ENCODE peak calls at places on chromosomes 1 and 21, in six cellular contexts. One of them, this sample, is unnamed.

GRCh38 chr1:18901147-18901951 is 1.0 kb downstream of the ALDH4A1 start:
- DNase-seq in posterior vena cava: no peak
- DNase-seq in HEK293T: no peak
- DNase-seq in NCI-H2081: no peak
- DNase-seq in GM03348: no peak
- DNase-seq in LoVo: no peak
- DNase-seq in this sample: no peak

GRCh38 chr1:64898107-64898861 is 68.1 kb downstream of the JAK1 start:
- DNase-seq in posterior vena cava: peak; percentile 94
- DNase-seq in HEK293T: peak; percentile 76
- DNase-seq in NCI-H2081: no peak
- DNase-seq in GM03348: peak; percentile 84
- DNase-seq in LoVo: peak; percentile 94
- DNase-seq in this sample: peak; percentile 89

GRCh38 chr21:19603011-19603593 is 1199.5 kb upstream of the TMPRSS15 start:
- DNase-seq in posterior vena cava: no peak
- DNase-seq in HEK293T: no peak
- DNase-seq in NCI-H2081: no peak
- DNase-seq in GM03348: no peak
- DNase-seq in LoVo: no peak
- DNase-seq in this sample: no peak

GRCh38 chr1:29221296-29221695 is 9.4 kb downstream of the MECR start:
- DNase-seq in posterior vena cava: no peak
- DNase-seq in HEK293T: no peak
- DNase-seq in NCI-H2081: no peak
- DNase-seq in GM03348: no peak
- DNase-seq in LoVo: no peak
- DNase-seq in this sample: no peak

GRCh38 chr1:18861082-18861481 is 1.6 kb upstream of the TAS1R2 start:
- DNase-seq in posterior vena cava: no peak
- DNase-seq in HEK293T: no peak
- DNase-seq in NCI-H2081: no peak
- DNase-seq in GM03348: no peak
- DNase-seq in LoVo: no peak
- DNase-seq in this sample: no peak

GRCh38 chr1:37484325-37485051 is 10.1 kb downstream of the ZC3H12A start:
- DNase-seq in posterior vena cava: no peak
- DNase-seq in HEK293T: no peak
- DNase-seq in NCI-H2081: no peak
- DNase-seq in GM03348: no peak
- DNase-seq in LoVo: no peak
- DNase-seq in this sample: no peak

GRCh38 chr21:38475519-38475918 is 22.8 kb downstream of the ERG start:
- DNase-seq in posterior vena cava: no peak
- DNase-seq in HEK293T: no peak
- DNase-seq in NCI-H2081: no peak
- DNase-seq in GM03348: no peak
- DNase-seq in LoVo: no peak
- DNase-seq in this sample: no peak

GRCh38 chr1:81458186-81458585 is 342.5 kb upstream of the ADGRL2 start:
- DNase-seq in posterior vena cava: no peak
- DNase-seq in HEK293T: no peak
- DNase-seq in NCI-H2081: no peak
- DNase-seq in GM03348: no peak
- DNase-seq in LoVo: no peak
- DNase-seq in this sample: no peak

GRCh38 chr21:41326414-41327080 is 9.9 kb downstream of the FAM3B start:
- DNase-seq in posterior vena cava: no peak
- DNase-seq in HEK293T: no peak
- DNase-seq in NCI-H2081: no peak
- DNase-seq in GM03348: no peak
- DNase-seq in LoVo: no peak
- DNase-seq in this sample: no peak

GRCh38 chr1:154190550-154190949 is 1.4 kb downstream of the TPM3 start:
- DNase-seq in posterior vena cava: no peak
- DNase-seq in HEK293T: no peak
- DNase-seq in NCI-H2081: no peak
- DNase-seq in GM03348: no peak
- DNase-seq in LoVo: no peak
- DNase-seq in this sample: no peak

GRCh38 chr1:51642739-51643142 is 25.8 kb downstream of the OSBPL9 start:
- DNase-seq in posterior vena cava: no peak
- DNase-seq in HEK293T: no peak
- DNase-seq in NCI-H2081: no peak
- DNase-seq in GM03348: peak; percentile 72
- DNase-seq in LoVo: no peak
- DNase-seq in this sample: no peak